ENCODE peak calls at places on chromosomes 11 and 22, in ten cellular contexts. Y is thoracic aorta; A is cardiac muscle cell; L is spleen; G is neural progenitor cell; X is OCI-LY7; U is naive thymus-derived CD4-positive, alpha-beta T cell; H is pancreas; K is lung; R is right cardiac atrium. B is an unnamed sample.

GRCh38 chr11:10405858-10406592 is 49.0 kb upstream of the AMPD3 start:
- DNase-seq in Y (peak; percentile 53), A (peak; percentile 89), L (no peak), G (peak; percentile 88), X (peak; percentile 84), U (peak; percentile 30), H (peak; percentile 61), K (peak; percentile 69), R (peak; percentile 70), B (no peak)

GRCh38 chr11:112962854-112963367 is 1.7 kb downstream of the NCAM1 start:
- DNase-seq in Y (peak; percentile 14), A (peak; percentile 85), L (peak; percentile 78), G (peak; percentile 84), X (no peak), U (no peak), H (peak; percentile 21), K (no peak), R (peak; percentile 78), B (peak; percentile 70)

GRCh38 chr11:77069336-77069968 is 2.7 kb downstream of the CAPN5 start:
- DNase-seq in Y (no peak), A (no peak), L (no peak), G (no peak), X (no peak), U (no peak), H (no peak), K (no peak), R (no peak), B (no peak)

GRCh38 chr22:37256075-37256726 is 12.1 kb upstream of the RAC2 start:
- DNase-seq in Y (no peak), A (no peak), L (peak; percentile 69), G (no peak), X (no peak), U (no peak), H (no peak), K (no peak), R (no peak), B (no peak)

GRCh38 chr11:61414547-61414946 is 15.2 kb downstream of the CPSF7 start:
- DNase-seq in Y (no peak), A (no peak), L (no peak), G (no peak), X (no peak), U (no peak), H (no peak), K (no peak), R (no peak), B (no peak)

GRCh38 chr11:121595717-121596156 is 143.0 kb upstream of the SORL1-AS1 start:
- DNase-seq in Y (peak; percentile 59), A (no peak), L (no peak), G (no peak), X (no peak), U (no peak), H (no peak), K (peak; percentile 61), R (peak; percentile 58), B (peak; percentile 43)

GRCh38 chr11:66070604-66071325 is 693 bp downstream of the PACS1 start:
- DNase-seq in Y (no peak), A (peak; percentile 51), L (peak; percentile 90), G (peak; percentile 45), X (no peak), U (peak; percentile 18), H (peak; percentile 52), K (no peak), R (peak; percentile 81), B (peak; percentile 86)

GRCh38 chr22:36166518-36167220 is 6.1 kb upstream of the APOL3 start:
- DNase-seq in Y (no peak), A (no peak), L (no peak), G (no peak), X (no peak), U (peak; percentile 66), H (no peak), K (no peak), R (no peak), B (no peak)

GRCh38 chr22:39314251-39314971 is 5.0 kb downstream of the RPL3 start:
- DNase-seq in Y (no peak), A (no peak), L (no peak), G (no peak), X (no peak), U (no peak), H (peak; percentile 50), K (no peak), R (no peak), B (no peak)

GRCh38 chr11:16604784-16605439 is 133.5 kb upstream of the C11orf58 start:
- DNase-seq in Y (no peak), A (peak; percentile 72), L (peak; percentile 80), G (peak; percentile 72), X (no peak), U (no peak), H (peak; percentile 77), K (peak; percentile 60), R (peak; percentile 68), B (peak; percentile 66)

GRCh38 chr11:64090811-64091516 is 55.2 kb downstream of the FLRT1 start:
- DNase-seq in Y (no peak), A (no peak), L (no peak), G (peak; percentile 64), X (peak; percentile 7), U (no peak), H (no peak), K (no peak), R (no peak), B (no peak)

GRCh38 chr22:16964366-16964765 is 43.7 kb downstream of the GAB4 start:
- DNase-seq in Y (no peak), A (no peak), L (no peak), G (no peak), X (no peak), U (no peak), H (no peak), K (peak; percentile 23), R (no peak), B (no peak)

GRCh38 chr22:49574205-49574604 is 253.5 kb downstream of the BRD1 start:
- DNase-seq in Y (no peak), A (no peak), L (peak; percentile 66), G (no peak), X (no peak), U (no peak), H (no peak), K (no peak), R (no peak), B (peak; percentile 33)
- H3K4me1 ChIP-seq in Y (no peaks in the 10 kb centered on the region), A (no peaks in the 10 kb centered on the region), L (peaks cover 39% of the 10 kb centered on the region), G (no peaks in the 10 kb centered on the region), X (no peaks in the 10 kb centered on the region), U (no peaks in the 10 kb centered on the region), H (no peaks in the 10 kb centered on the region), K (peaks cover 2% of the 10 kb centered on the region), R (no peaks in the 10 kb centered on the region), B (no peaks in the 10 kb centered on the region)

GRCh38 chr11:34886609-34887008 is 29.6 kb downstream of the APIP start:
- DNase-seq in Y (no peak), A (no peak), L (no peak), G (no peak), X (no peak), U (no peak), H (no peak), K (no peak), R (no peak), B (no peak)

GRCh38 chr11:34890089-34890488 is 26.1 kb downstream of the APIP start:
- DNase-seq in Y (no peak), A (no peak), L (no peak), G (no peak), X (no peak), U (no peak), H (no peak), K (no peak), R (no peak), B (no peak)

GRCh38 chr11:34887260-34887659 is 28.9 kb downstream of the APIP start:
- DNase-seq in Y (no peak), A (no peak), L (no peak), G (no peak), X (no peak), U (no peak), H (no peak), K (no peak), R (no peak), B (no peak)

GRCh38 chr11:34890812-34891211 is 25.4 kb downstream of the APIP start:
- DNase-seq in Y (no peak), A (peak; percentile 52), L (no peak), G (peak; percentile 59), X (peak; percentile 29), U (no peak), H (no peak), K (no peak), R (no peak), B (no peak)

DNA sequence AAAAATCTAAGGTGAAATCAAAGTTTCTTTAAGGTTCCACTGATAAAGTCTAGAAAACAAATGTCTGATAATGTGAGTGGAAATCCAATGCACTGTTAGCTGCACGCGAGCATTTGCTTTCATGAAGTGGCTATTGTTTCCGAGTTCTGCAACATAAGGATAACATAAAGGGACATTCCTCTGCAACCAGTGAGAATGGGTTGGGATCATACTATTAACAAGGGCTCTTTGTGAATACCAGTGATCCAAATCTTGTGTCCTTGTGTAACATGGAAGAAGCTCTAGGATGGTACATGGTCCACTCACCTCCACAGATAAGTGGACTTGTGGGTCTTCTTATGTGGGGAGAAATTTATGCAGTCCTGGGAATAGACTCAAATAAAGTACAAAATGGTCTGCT is 24.6 kb downstream of the APIP start:
- DNase-seq in Y (no peak), A (no peak), L (no peak), G (no peak), X (no peak), U (no peak), H (no peak), K (no peak), R (no peak), B (no peak)
- H3K4me1 ChIP-seq in Y (no peaks in the 10 kb centered on the region), A (no peaks in the 10 kb centered on the region), L (no peaks in the 10 kb centered on the region), G (no peaks in the 10 kb centered on the region), X (no peaks in the 10 kb centered on the region), U (no peaks in the 10 kb centered on the region), H (peaks cover 7% of the 10 kb centered on the region), K (no peaks in the 10 kb centered on the region), R (no peaks in the 10 kb centered on the region), B (no peaks in the 10 kb centered on the region)

DNA sequence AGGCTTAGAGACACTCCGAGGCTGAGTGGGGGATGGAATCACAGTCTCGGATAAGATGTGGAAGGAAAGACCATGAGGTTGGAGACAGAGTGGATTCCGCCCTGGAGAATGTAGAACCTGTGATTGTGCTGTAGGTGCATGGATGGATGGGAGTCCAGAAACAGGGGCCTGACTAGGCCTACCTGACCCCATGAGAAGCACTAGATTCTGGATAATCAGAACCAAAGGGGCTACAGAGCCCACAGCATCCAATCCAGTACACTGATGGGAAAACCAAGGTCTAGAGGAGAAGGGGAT is 32.3 kb upstream of the FCHSD2 start:
- DNase-seq in Y (no peak), A (no peak), L (no peak), G (no peak), X (no peak), U (no peak), H (no peak), K (no peak), R (no peak), B (no peak)
- H3K4me1 ChIP-seq in Y (peaks cover 54% of the 10 kb centered on the region), A (peaks cover 23% of the 10 kb centered on the region), L (peaks cover 78% of the 10 kb centered on the region), G (peaks cover 9% of the 10 kb centered on the region), X (peaks cover 77% of the 10 kb centered on the region), U (no peaks in the 10 kb centered on the region), H (peaks cover 20% of the 10 kb centered on the region), K (peaks cover 11% of the 10 kb centered on the region), R (peaks cover 25% of the 10 kb centered on the region), B (peaks cover 40% of the 10 kb centered on the region)

DNA sequence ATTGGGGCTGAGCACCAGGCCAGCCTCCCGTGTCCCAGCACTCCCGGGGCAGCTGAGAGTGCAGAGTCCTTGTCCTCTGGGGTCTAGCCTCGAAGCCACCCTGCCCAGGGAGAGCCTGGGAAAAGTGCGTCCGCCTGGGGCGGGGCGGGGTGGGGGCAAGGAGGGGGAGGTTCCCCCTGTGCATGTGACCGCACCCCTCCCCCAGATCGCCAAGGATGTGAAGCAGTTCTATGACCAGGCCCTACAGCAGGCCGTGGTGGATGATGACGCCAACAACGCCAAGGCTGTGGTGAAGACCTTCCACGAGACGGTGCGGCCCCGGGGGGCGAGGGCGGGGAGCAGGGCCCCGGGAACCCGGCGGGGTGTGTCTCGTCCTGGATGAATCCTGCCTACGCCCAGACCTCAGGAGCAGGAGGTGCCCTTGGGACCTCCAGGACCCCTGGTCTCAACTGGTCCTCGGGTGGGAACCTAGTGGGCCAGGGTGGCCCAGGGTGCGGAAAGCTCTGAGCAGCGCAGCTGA is 5.3 kb upstream of the TSSC4 start:
- DNase-seq in Y (no peak), A (no peak), L (no peak), G (no peak), X (no peak), U (no peak), H (no peak), K (no peak), R (no peak), B (no peak)
- H3K4me1 ChIP-seq in Y (peaks cover 27% of the 10 kb centered on the region), A (peaks cover 7% of the 10 kb centered on the region), L (peaks cover 72% of the 10 kb centered on the region), G (no peaks in the 10 kb centered on the region), X (peaks cover 64% of the 10 kb centered on the region), U (peaks cover 8% of the 10 kb centered on the region), H (peaks cover 8% of the 10 kb centered on the region), K (peaks cover 11% of the 10 kb centered on the region), R (peaks cover 8% of the 10 kb centered on the region), B (peaks cover 16% of the 10 kb centered on the region)

B was measured in ascending aorta.